ENCODE peak calls at places on chromosomes 5 and 9, in five cellular contexts. Y is GM23338, L is endothelial cell of umbilical vein, R is HCT116, D is K562. X is an unnamed sample.

GRCh38 chr9:70470050-70471015 is 55.9 kb upstream of the KLF9 start:
- DNase-seq in Y (no peak), L (peak), R (no peak), D (no peak), X (peak)

GRCh38 chr9:4615778-4616177 is 46.3 kb upstream of the PLPP6 start:
- DNase-seq in Y (no peak), L (no peak), R (no peak), D (no peak), X (no peak)

GRCh38 chr9:98045234-98046160 is 11.0 kb upstream of the NANS start:
- DNase-seq in Y (no peak), L (no peak), R (peak), D (peak), X (peak)

GRCh38 chr5:11734369-11734768 is 169.9 kb downstream of the CTNND2 start:
- DNase-seq in Y (no peak), L (no peak), R (no peak), D (no peak), X (no peak)

GRCh38 chr5:167020418-167020817 is 1271.0 kb upstream of the WWC1 start:
- DNase-seq in Y (no peak), L (no peak), R (no peak), D (no peak), X (no peak)

GRCh38 chr9:104993291-104993963 is 65.5 kb upstream of the ABCA1 start:
- DNase-seq in Y (peak), L (peak), R (no peak), D (no peak), X (peak)

GRCh38 chr5:78647411-78647818 is 1.2 kb downstream of the LHFPL2 start:
- DNase-seq in Y (peak), L (peak), R (no peak), D (no peak), X (peak)

GRCh38 chr9:3059781-3060468 is 216.0 kb upstream of the PUM3 start:
- DNase-seq in Y (peak), L (no peak), R (no peak), D (no peak), X (no peak)

GRCh38 chr9:108290839-108291585 is 564.8 kb downstream of the ACTL7B start:
- DNase-seq in Y (no peak), L (no peak), R (no peak), D (no peak), X (no peak)

GRCh38 chr5:178208540-178209227 is 4.4 kb downstream of the HNRNPAB start:
- DNase-seq in Y (peak), L (no peak), R (no peak), D (peak), X (no peak)

GRCh38 chr5:93162201-93162654 is 418.8 kb downstream of the NR2F1-AS1 start:
- DNase-seq in Y (no peak), L (peak), R (peak), D (no peak), X (no peak)

GRCh38 chr5:130222638-130223037 is 318.4 kb downstream of the CHSY3 start:
- DNase-seq in Y (no peak), L (peak), R (no peak), D (no peak), X (no peak)

GRCh38 chr5:69519285-69519684 is 26.7 kb downstream of the OCLN start:
- DNase-seq in Y (no peak), L (no peak), R (no peak), D (no peak), X (no peak)

GRCh38 chr5:17882760-17883488 is 248.7 kb downstream of the TAF11L14 start:
- DNase-seq in Y (peak), L (no peak), R (no peak), D (no peak), X (no peak)

GRCh38 chr9:129888085-129888808 is 53.0 kb downstream of the USP20 start:
- DNase-seq in Y (no peak), L (no peak), R (no peak), D (peak), X (no peak)

GRCh38 chr5:16992006-16992405 is 55.9 kb upstream of the MYO10 start:
- DNase-seq in Y (no peak), L (peak), R (no peak), D (no peak), X (no peak)

GRCh38 chr5:58458851-58459275 is 1.0 kb downstream of the PLK2 start:
- DNase-seq in Y (peak), L (no peak), R (peak), D (no peak), X (peak)

GRCh38 chr5:176454724-176455394 is 6.7 kb downstream of the FAF2 start:
- DNase-seq in Y (no peak), L (no peak), R (no peak), D (no peak), X (no peak)

GRCh38 chr5:131406997-131407638 is 143.3 kb downstream of the CDC42SE2 start:
- DNase-seq in Y (no peak), L (no peak), R (no peak), D (no peak), X (peak)

GRCh38 chr5:128436825-128437224 is 101.2 kb downstream of the FBN2 start:
- DNase-seq in Y (peak), L (peak), R (peak), D (no peak), X (peak)

GRCh38 chr5:132759114-132760042 is 12.2 kb downstream of the CCNI2 start:
- DNase-seq in Y (no peak), L (no peak), R (no peak), D (no peak), X (no peak)

GRCh38 chr5:124605516-124605915 is 140.9 kb downstream of the ZNF608 start:
- DNase-seq in Y (no peak), L (peak), R (no peak), D (no peak), X (peak)

GRCh38 chr9:83980395-83981125 is at the start of gene RMI1:
- DNase-seq in Y (peak), L (peak), R (peak), D (peak), X (peak)

GRCh38 chr9:128550226-128550625 is 2.2 kb upstream of the SPTAN1 start:
- DNase-seq in Y (no peak), L (no peak), R (no peak), D (no peak), X (no peak)

GRCh38 chr5:120678279-120678678 is 214.2 kb downstream of the PRR16 start:
- DNase-seq in Y (no peak), L (no peak), R (no peak), D (no peak), X (no peak)

GRCh38 chr9:137308102-137308619 is 6.1 kb upstream of the NRARP start:
- DNase-seq in Y (no peak), L (no peak), R (no peak), D (peak), X (no peak)

GRCh38 chr9:136946893-136947891 is 2.1 kb downstream of the C8G start:
- DNase-seq in Y (no peak), L (no peak), R (no peak), D (no peak), X (no peak)

GRCh38 chr5:178476531-178476930 is 113.7 kb downstream of the COL23A1 start:
- DNase-seq in Y (no peak), L (no peak), R (no peak), D (peak), X (no peak)

GRCh38 chr5:52809884-52810283 is 22.2 kb downstream of the ITGA1 start:
- DNase-seq in Y (no peak), L (no peak), R (no peak), D (no peak), X (no peak)

GRCh38 chr5:154628685-154629084 is 126.5 kb upstream of the LARP1 start:
- DNase-seq in Y (no peak), L (no peak), R (no peak), D (no peak), X (no peak)

GRCh38 chr5:683619-684481 is 9.3 kb downstream of the TPPP start:
- DNase-seq in Y (no peak), L (no peak), R (no peak), D (no peak), X (no peak)

GRCh38 chr9:2313512-2313911 is 298.4 kb downstream of the SMARCA2 start:
- DNase-seq in Y (no peak), L (no peak), R (no peak), D (no peak), X (no peak)

GRCh38 chr9:17665450-17665849 is 86.6 kb downstream of the SH3GL2 start:
- DNase-seq in Y (no peak), L (no peak), R (no peak), D (no peak), X (no peak)

GRCh38 chr9:27108981-27109541 is at the start of gene TEK:
- DNase-seq in Y (peak), L (peak), R (no peak), D (no peak), X (no peak)
- TF ChIP-seq POLR2AphosphoS5 in Y (no peak), L (no peak), R (no peak), D (no peak), X (no peak)

GRCh38 chr5:7849531-7850240 is 1.2 kb downstream of the CFAP90 start:
- DNase-seq in Y (peak), L (no peak), R (no peak), D (no peak), X (peak)
- TF ChIP-seq EZH2 in Y (no peak), L (peak), R (no peak), D (no peak), X (no peak)

DNA sequence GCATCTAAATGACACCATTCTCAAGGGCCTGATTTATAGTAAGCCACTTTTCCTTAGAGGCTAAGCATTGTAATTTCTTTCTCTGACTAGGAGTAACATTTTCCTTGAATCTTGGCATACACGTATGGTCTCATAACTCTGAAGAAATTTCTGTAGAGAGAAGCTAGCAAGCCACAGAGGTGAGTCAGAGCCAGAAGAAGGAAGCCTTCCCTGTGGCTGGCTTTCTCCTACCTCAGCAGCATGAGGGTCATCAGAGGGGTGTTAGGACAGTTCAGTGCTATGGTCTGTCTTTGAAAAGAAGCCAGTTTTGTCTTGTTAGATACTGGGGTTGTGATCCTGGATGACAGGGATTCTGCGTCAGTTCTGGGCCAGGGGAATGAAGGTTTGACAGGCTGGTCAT is 3.2 kb downstream of the SNX30 start:
- DNase-seq in Y (no peak), L (no peak), R (peak), D (no peak), X (no peak)
- TF ChIP-seq POLR2AphosphoS5 in Y (no peak), L (no peak), R (no peak), D (no peak), X (no peak)

GRCh38 chr9:969693-970309 is 6.7 kb upstream of the DMRT3 start:
- DNase-seq in Y (peak), L (no peak), R (no peak), D (no peak), X (no peak)
- TF ChIP-seq EZH2 in Y (peak), L (peak), R (no peak), D (no peak), X (no peak)

GRCh38 chr5:106530150-106530549 is 1140.6 kb downstream of the EFNA5 start:
- DNase-seq in Y (no peak), L (no peak), R (no peak), D (no peak), X (no peak)
- TF ChIP-seq POLR2AphosphoS5 in Y (no peak), L (no peak), R (no peak), D (no peak), X (no peak)